ENCODE peak calls at places on chromosomes 4 and X, in seven cellular contexts. One of them, this sample, is unnamed.

GRCh38 chr4:2660596-2661211 is 95.4 kb downstream of the TNIP2 start:
- DNase-seq in T-helper 9 cell: no peak
- DNase-seq in NAMALWA: no peak
- DNase-seq in B cell: no peak
- DNase-seq in fibroblast of lung: peak
- DNase-seq in cardiac fibroblast: peak
- DNase-seq in HT1080: no peak
- DNase-seq in this sample: no peak

GRCh38 chr4:14596904-14597303 is 405.4 kb upstream of the CPEB2 start:
- DNase-seq in T-helper 9 cell: no peak
- DNase-seq in NAMALWA: peak
- DNase-seq in B cell: no peak
- DNase-seq in fibroblast of lung: no peak
- DNase-seq in cardiac fibroblast: no peak
- DNase-seq in HT1080: peak
- DNase-seq in this sample: no peak

GRCh38 chr4:95289028-95289634 is 259.6 kb downstream of the UNC5C start:
- DNase-seq in T-helper 9 cell: no peak
- DNase-seq in NAMALWA: no peak
- DNase-seq in B cell: no peak
- DNase-seq in fibroblast of lung: peak
- DNase-seq in cardiac fibroblast: peak
- DNase-seq in HT1080: peak
- DNase-seq in this sample: no peak

GRCh38 chr4:40334591-40335507 is at the start of gene CHRNA9:
- DNase-seq in T-helper 9 cell: no peak
- DNase-seq in NAMALWA: no peak
- DNase-seq in B cell: no peak
- DNase-seq in fibroblast of lung: no peak
- DNase-seq in cardiac fibroblast: no peak
- DNase-seq in HT1080: no peak
- DNase-seq in this sample: peak

GRCh38 chr4:185328586-185328985 is 67.1 kb downstream of the LRP2BP start:
- DNase-seq in T-helper 9 cell: no peak
- DNase-seq in NAMALWA: no peak
- DNase-seq in B cell: no peak
- DNase-seq in fibroblast of lung: no peak
- DNase-seq in cardiac fibroblast: no peak
- DNase-seq in HT1080: no peak
- DNase-seq in this sample: no peak

GRCh38 chrX:18931972-18932371 is 51.9 kb downstream of the PHKA2 start:
- DNase-seq in T-helper 9 cell: no peak
- DNase-seq in NAMALWA: peak
- DNase-seq in B cell: no peak
- DNase-seq in fibroblast of lung: peak
- DNase-seq in cardiac fibroblast: peak
- DNase-seq in HT1080: peak
- DNase-seq in this sample: peak

GRCh38 chr4:15649914-15650545 is 5.1 kb downstream of the FBXL5 start:
- DNase-seq in T-helper 9 cell: peak
- DNase-seq in NAMALWA: peak
- DNase-seq in B cell: peak
- DNase-seq in fibroblast of lung: peak
- DNase-seq in cardiac fibroblast: peak
- DNase-seq in HT1080: peak
- DNase-seq in this sample: peak

GRCh38 chrX:34915463-34916225 is 27.0 kb upstream of the FAM47B start:
- DNase-seq in T-helper 9 cell: no peak
- DNase-seq in NAMALWA: no peak
- DNase-seq in B cell: no peak
- DNase-seq in fibroblast of lung: no peak
- DNase-seq in cardiac fibroblast: no peak
- DNase-seq in HT1080: no peak
- DNase-seq in this sample: peak

GRCh38 chr4:38860788-38861424 is 4.3 kb upstream of the TLR6 start:
- DNase-seq in T-helper 9 cell: peak
- DNase-seq in NAMALWA: peak
- DNase-seq in B cell: peak
- DNase-seq in fibroblast of lung: peak
- DNase-seq in cardiac fibroblast: peak
- DNase-seq in HT1080: no peak
- DNase-seq in this sample: peak

GRCh38 chrX:1894656-1895055 is 279.8 kb downstream of the ASMT start:
- DNase-seq in T-helper 9 cell: no peak
- DNase-seq in NAMALWA: no peak
- DNase-seq in B cell: no peak
- DNase-seq in fibroblast of lung: no peak
- DNase-seq in cardiac fibroblast: no peak
- DNase-seq in HT1080: no peak
- DNase-seq in this sample: no peak

GRCh38 chrX:153828723-153829548 is 1.4 kb downstream of the PDZD4 start:
- DNase-seq in T-helper 9 cell: no peak
- DNase-seq in NAMALWA: no peak
- DNase-seq in B cell: peak
- DNase-seq in fibroblast of lung: no peak
- DNase-seq in cardiac fibroblast: no peak
- DNase-seq in HT1080: no peak
- DNase-seq in this sample: no peak

GRCh38 chrX:24148535-24149345 is 789 bp upstream of the ZFX start:
- DNase-seq in T-helper 9 cell: no peak
- DNase-seq in NAMALWA: peak
- DNase-seq in B cell: no peak
- DNase-seq in fibroblast of lung: peak
- DNase-seq in cardiac fibroblast: peak
- DNase-seq in HT1080: peak
- DNase-seq in this sample: no peak

GRCh38 chr4:65407483-65407882 is 262.8 kb downstream of the EPHA5 start:
- DNase-seq in T-helper 9 cell: no peak
- DNase-seq in NAMALWA: no peak
- DNase-seq in B cell: no peak
- DNase-seq in fibroblast of lung: no peak
- DNase-seq in cardiac fibroblast: no peak
- DNase-seq in HT1080: no peak
- DNase-seq in this sample: no peak

GRCh38 chrX:69021561-69021960 is 143.7 kb downstream of the PJA1 start:
- DNase-seq in T-helper 9 cell: no peak
- DNase-seq in NAMALWA: no peak
- DNase-seq in B cell: no peak
- DNase-seq in fibroblast of lung: no peak
- DNase-seq in cardiac fibroblast: no peak
- DNase-seq in HT1080: no peak
- DNase-seq in this sample: no peak

GRCh38 chrX:15170927-15171326 is 99.0 kb downstream of the ASB9 start:
- DNase-seq in T-helper 9 cell: no peak
- DNase-seq in NAMALWA: no peak
- DNase-seq in B cell: no peak
- DNase-seq in fibroblast of lung: no peak
- DNase-seq in cardiac fibroblast: no peak
- DNase-seq in HT1080: peak
- DNase-seq in this sample: no peak

GRCh38 chrX:16464369-16464768 is 185.6 kb upstream of the S100G start:
- DNase-seq in T-helper 9 cell: no peak
- DNase-seq in NAMALWA: no peak
- DNase-seq in B cell: no peak
- DNase-seq in fibroblast of lung: no peak
- DNase-seq in cardiac fibroblast: no peak
- DNase-seq in HT1080: no peak
- DNase-seq in this sample: no peak

GRCh38 chrX:7943600-7944245 is 16.5 kb upstream of the PNPLA4 start:
- DNase-seq in T-helper 9 cell: no peak
- DNase-seq in NAMALWA: no peak
- DNase-seq in B cell: no peak
- DNase-seq in fibroblast of lung: peak
- DNase-seq in cardiac fibroblast: no peak
- DNase-seq in HT1080: no peak
- DNase-seq in this sample: peak

GRCh38 chrX:131783555-131784338 is 239.4 kb upstream of the STK26 start:
- DNase-seq in T-helper 9 cell: peak
- DNase-seq in NAMALWA: no peak
- DNase-seq in B cell: peak
- DNase-seq in fibroblast of lung: no peak
- DNase-seq in cardiac fibroblast: no peak
- DNase-seq in HT1080: no peak
- DNase-seq in this sample: no peak

GRCh38 chr4:108449139-108449538 is 171.2 kb upstream of the RPL34 start:
- DNase-seq in T-helper 9 cell: no peak
- DNase-seq in NAMALWA: no peak
- DNase-seq in B cell: no peak
- DNase-seq in fibroblast of lung: no peak
- DNase-seq in cardiac fibroblast: no peak
- DNase-seq in HT1080: no peak
- DNase-seq in this sample: no peak

GRCh38 chr4:147286846-147287587 is 193.9 kb upstream of the EDNRA start:
- DNase-seq in T-helper 9 cell: no peak
- DNase-seq in NAMALWA: no peak
- DNase-seq in B cell: no peak
- DNase-seq in fibroblast of lung: no peak
- DNase-seq in cardiac fibroblast: no peak
- DNase-seq in HT1080: peak
- DNase-seq in this sample: no peak

GRCh38 chr4:150358691-150359090 is 223.3 kb upstream of the MAB21L2 start:
- DNase-seq in T-helper 9 cell: no peak
- DNase-seq in NAMALWA: no peak
- DNase-seq in B cell: no peak
- DNase-seq in fibroblast of lung: no peak
- DNase-seq in cardiac fibroblast: no peak
- DNase-seq in HT1080: no peak
- DNase-seq in this sample: no peak

GRCh38 chrX:373641-374471 is 12.9 kb downstream of the PPP2R3B start:
- DNase-seq in T-helper 9 cell: no peak
- DNase-seq in NAMALWA: no peak
- DNase-seq in B cell: peak
- DNase-seq in fibroblast of lung: no peak
- DNase-seq in cardiac fibroblast: peak
- DNase-seq in HT1080: no peak
- DNase-seq in this sample: no peak

GRCh38 chr4:123488916-123489315 is 92.3 kb downstream of the SPRY1 start:
- DNase-seq in T-helper 9 cell: no peak
- DNase-seq in NAMALWA: no peak
- DNase-seq in B cell: no peak
- DNase-seq in fibroblast of lung: peak
- DNase-seq in cardiac fibroblast: peak
- DNase-seq in HT1080: peak
- DNase-seq in this sample: no peak

GRCh38 chrX:40543661-40544328 is 37.0 kb upstream of the ATP6AP2 start:
- DNase-seq in T-helper 9 cell: no peak
- DNase-seq in NAMALWA: peak
- DNase-seq in B cell: peak
- DNase-seq in fibroblast of lung: peak
- DNase-seq in cardiac fibroblast: peak
- DNase-seq in HT1080: peak
- DNase-seq in this sample: peak

GRCh38 chrX:119686087-119686639 is 6.8 kb downstream of the SEPTIN6 start:
- DNase-seq in T-helper 9 cell: no peak
- DNase-seq in NAMALWA: peak
- DNase-seq in B cell: peak
- DNase-seq in fibroblast of lung: peak
- DNase-seq in cardiac fibroblast: peak
- DNase-seq in HT1080: no peak
- DNase-seq in this sample: peak

GRCh38 chrX:153568612-153569011 is 30.3 kb downstream of the CCNQ start:
- DNase-seq in T-helper 9 cell: no peak
- DNase-seq in NAMALWA: no peak
- DNase-seq in B cell: no peak
- DNase-seq in fibroblast of lung: no peak
- DNase-seq in cardiac fibroblast: no peak
- DNase-seq in HT1080: no peak
- DNase-seq in this sample: no peak

GRCh38 chr4:124333466-124333865 is 379.1 kb downstream of the ANKRD50 start:
- DNase-seq in T-helper 9 cell: no peak
- DNase-seq in NAMALWA: no peak
- DNase-seq in B cell: no peak
- DNase-seq in fibroblast of lung: no peak
- DNase-seq in cardiac fibroblast: no peak
- DNase-seq in HT1080: no peak
- DNase-seq in this sample: no peak

GRCh38 chr4:40180356-40180755 is 16.5 kb upstream of the RHOH start:
- DNase-seq in T-helper 9 cell: no peak
- DNase-seq in NAMALWA: no peak
- DNase-seq in B cell: no peak
- DNase-seq in fibroblast of lung: peak
- DNase-seq in cardiac fibroblast: peak
- DNase-seq in HT1080: peak
- DNase-seq in this sample: no peak

GRCh38 chr4:54779797-54780196 is 122.0 kb downstream of the KIT start:
- DNase-seq in T-helper 9 cell: no peak
- DNase-seq in NAMALWA: no peak
- DNase-seq in B cell: no peak
- DNase-seq in fibroblast of lung: no peak
- DNase-seq in cardiac fibroblast: no peak
- DNase-seq in HT1080: no peak
- DNase-seq in this sample: no peak